ENCODE peak calls at places on chromosomes 12 and 14, in six cellular contexts. H is NCI-H748 treated with DMSO at 0.1 percent for 48 hours, D is skeletal muscle cell, I is omental fat pad, M is breast epithelium, Z is COR-L47. X is an unnamed sample.

GRCh38 chr12:8698132-8698829 is 490 bp downstream of the RIMKLB start:
- DNase-seq in H (no peak), D (no peak), I (no peak), M (peak; percentile 57), Z (no peak), X (peak; percentile 63)

GRCh38 chr14:74350211-74350943 is 2.1 kb downstream of the VRTN start:
- DNase-seq in H (no peak), D (no peak), I (no peak), M (no peak), Z (no peak), X (no peak)

GRCh38 chr12:117832459-117833457 is 136.0 kb downstream of the KSR2 start:
- DNase-seq in H (no peak), D (no peak), I (no peak), M (no peak), Z (no peak), X (no peak)

GRCh38 chr14:73973497-73973896 is 23.4 kb downstream of the COQ6 start:
- DNase-seq in H (no peak), D (no peak), I (no peak), M (no peak), Z (no peak), X (no peak)

GRCh38 chr12:52605542-52605941 is 4.3 kb upstream of the KRT72 start:
- DNase-seq in H (no peak), D (no peak), I (no peak), M (no peak), Z (no peak), X (no peak)

GRCh38 chr14:91419451-91419850 is 1.8 kb upstream of the CCDC88C start:
- DNase-seq in H (no peak), D (no peak), I (no peak), M (no peak), Z (no peak), X (no peak)

GRCh38 chr12:15274561-15274967 is 47.7 kb upstream of the PTPRO start:
- DNase-seq in H (no peak), D (no peak), I (no peak), M (no peak), Z (no peak), X (no peak)

GRCh38 chr12:53051058-53051880 is 1.4 kb downstream of the TNS2 start:
- DNase-seq in H (no peak), D (peak; percentile 60), I (peak; percentile 24), M (no peak), Z (peak; percentile 28), X (no peak)

GRCh38 chr12:119989619-119990381 is 764 bp downstream of the BICDL1 start:
- DNase-seq in H (no peak), D (peak; percentile 21), I (peak; percentile 75), M (peak; percentile 77), Z (no peak), X (peak; percentile 49)

GRCh38 chr12:80763874-80764273 is 47.2 kb downstream of the MYF5 start:
- DNase-seq in H (peak; percentile 76), D (no peak), I (no peak), M (no peak), Z (peak; percentile 66), X (peak; percentile 72)

GRCh38 chr14:30389134-30389900 is 169.6 kb upstream of the G2E3 start:
- DNase-seq in H (no peak), D (no peak), I (peak; percentile 26), M (no peak), Z (no peak), X (no peak)

GRCh38 chr12:131827961-131828534 is at the start of gene MMP17:
- DNase-seq in H (no peak), D (no peak), I (no peak), M (no peak), Z (peak; percentile 47), X (peak; percentile 50)

GRCh38 chr14:74065746-74066575 is 18.3 kb downstream of the ALDH6A1 start:
- DNase-seq in H (no peak), D (no peak), I (no peak), M (no peak), Z (no peak), X (no peak)

GRCh38 chr14:32560213-32560857 is 231.2 kb downstream of the AKAP6 start:
- DNase-seq in H (peak; percentile 72), D (peak; percentile 63), I (no peak), M (no peak), Z (peak; percentile 58), X (peak; percentile 34)

GRCh38 chr12:2343672-2344071 is 290.9 kb downstream of the CACNA1C start:
- DNase-seq in H (no peak), D (no peak), I (no peak), M (no peak), Z (no peak), X (no peak)

GRCh38 chr12:18747960-18748359 is 10.0 kb downstream of the CAPZA3 start:
- DNase-seq in H (no peak), D (peak; percentile 70), I (no peak), M (no peak), Z (no peak), X (no peak)

GRCh38 chr14:76456200-76456599 is 80.3 kb downstream of the ESRRB start:
- DNase-seq in H (peak; percentile 46), D (no peak), I (no peak), M (no peak), Z (peak; percentile 10), X (peak; percentile 28)

GRCh38 chr12:6295187-6295811 is 15.2 kb upstream of the PLEKHG6 start:
- DNase-seq in H (peak; percentile 72), D (no peak), I (no peak), M (peak; percentile 75), Z (peak; percentile 20), X (peak; percentile 94)

GRCh38 chr12:126726481-126727217 is 1540.3 kb upstream of the TMEM132C start:
- DNase-seq in H (no peak), D (no peak), I (no peak), M (no peak), Z (no peak), X (no peak)

GRCh38 chr14:102046337-102047278 is 40.2 kb downstream of the HSP90AA1 start:
- DNase-seq in H (peak; percentile 17), D (no peak), I (no peak), M (peak; percentile 92), Z (peak; percentile 59), X (peak; percentile 6)

X was measured in NCI-H146.